ENCODE peak calls at places on chromosomes 6 and 20, in ten cellular contexts. O is breast epithelium, L is lung, T is IMR-90, Q is hepatocyte, H is suprapubic skin, M is ascending aorta, B is upper lobe of right lung, W is prostate gland, A is thoracic aorta. U is an unnamed sample.

GRCh38 chr6:42745083-42745637 is 743 bp downstream of the TBCC start:
- DNase-seq in O (no peak), Q (no peak), B (no peak), H (peak; percentile 70), L (peak; percentile 42), A (no peak), W (no peak), M (no peak), T (peak; percentile 23), U (no peak)

GRCh38 chr6:156832166-156832743 is 55.1 kb downstream of the ARID1B start:
- DNase-seq in W (no peak), L (no peak), T (peak; percentile 72), A (no peak), M (no peak), H (no peak), B (no peak), Q (no peak), O (no peak), U (no peak)

GRCh38 chr6:4575724-4576123 is 200.5 kb upstream of the CDYL start:
- DNase-seq in M (no peak), Q (no peak), W (no peak), T (peak; percentile 24), L (no peak), A (no peak), H (no peak), B (no peak), O (no peak), U (no peak)

GRCh38 chr6:32867022-32867477 is 13.1 kb downstream of the PSMB9 start:
- DNase-seq in A (no peak), L (no peak), Q (no peak), W (no peak), B (no peak), H (no peak), M (no peak), T (no peak), O (no peak), U (no peak)

GRCh38 chr6:27081931-27082330 is 165.6 kb upstream of the PRSS16 start:
- DNase-seq in W (no peak), L (no peak), O (no peak), A (no peak), H (no peak), T (no peak), M (no peak), B (no peak), Q (no peak), U (no peak)

GRCh38 chr20:48750941-48751620 is 76.7 kb downstream of the PREX1 start:
- DNase-seq in W (no peak), L (peak; percentile 58), O (no peak), T (no peak), Q (no peak), B (peak; percentile 80), M (no peak), H (no peak), A (no peak), U (peak; percentile 69)

GRCh38 chr6:25462235-25462897 is 183.2 kb downstream of the CARMIL1 start:
- DNase-seq in W (no peak), Q (no peak), O (no peak), B (no peak), L (no peak), M (no peak), A (no peak), H (no peak), T (no peak), U (no peak)

GRCh38 chr6:80468398-80468797 is 361.9 kb downstream of the BCKDHB start:
- DNase-seq in L (no peak), B (no peak), W (no peak), M (no peak), T (no peak), O (no peak), H (no peak), A (no peak), Q (peak; percentile 31), U (no peak)

GRCh38 chr6:153131037-153131981 is at the start of gene RGS17:
- DNase-seq in W (peak; percentile 38), Q (peak; percentile 84), L (peak; percentile 42), H (peak; percentile 71), A (no peak), T (peak; percentile 73), B (peak; percentile 74), O (no peak), M (no peak), U (no peak)

GRCh38 chr6:153126218-153126617 is 4.9 kb downstream of the RGS17 start:
- DNase-seq in O (no peak), Q (no peak), A (no peak), W (no peak), H (no peak), M (no peak), B (no peak), L (no peak), T (no peak), U (no peak)

GRCh38 chr6:153130515-153131036 is 506 bp downstream of the RGS17 start:
- DNase-seq in B (peak; percentile 49), L (no peak), H (no peak), T (no peak), M (no peak), W (no peak), O (no peak), A (no peak), Q (peak; percentile 28), U (no peak)

GRCh38 chr6:153125032-153125431 is 6.0 kb downstream of the RGS17 start:
- DNase-seq in W (no peak), A (no peak), O (no peak), T (no peak), M (no peak), Q (no peak), H (no peak), B (no peak), L (no peak), U (no peak)

DNA sequence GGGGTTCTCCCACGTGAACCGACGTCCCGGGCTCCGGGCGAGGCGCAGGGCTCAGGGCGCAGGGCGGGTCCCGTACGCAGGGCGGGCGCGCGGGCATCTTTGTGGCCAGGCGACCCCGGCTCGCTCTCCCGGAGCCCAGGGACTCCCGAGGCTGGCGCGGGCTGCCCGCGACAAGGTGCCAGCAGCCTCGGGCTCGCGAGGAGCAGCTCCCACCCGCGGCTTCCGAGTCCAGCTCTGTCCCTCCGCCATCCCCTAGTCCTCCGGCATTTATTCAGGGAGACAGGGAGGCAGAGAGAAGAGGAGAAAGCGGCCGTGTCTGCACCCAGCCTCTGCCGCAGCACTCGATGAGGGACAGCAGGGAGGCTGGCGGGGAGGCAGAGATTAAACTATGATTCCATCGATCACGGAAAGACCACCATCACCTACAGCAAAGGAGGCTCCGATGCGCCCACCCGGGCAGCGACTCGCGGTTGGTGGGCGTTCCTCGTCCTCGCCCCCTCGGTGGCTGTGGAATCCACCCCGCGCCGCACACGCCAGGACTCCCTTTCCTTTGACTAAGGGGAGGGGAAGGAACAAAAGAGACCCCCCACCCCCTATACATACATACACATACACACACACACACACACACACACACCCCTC is 1.1 kb downstream of the RGS17 start:
- DNase-seq in H (no peak), A (no peak), W (no peak), M (no peak), O (no peak), B (no peak), Q (peak; percentile 15), T (peak; percentile 12), L (no peak), U (no peak)
- H3K4me3 ChIP-seq in H (peak overlapping the region; percentile 59), A (peak overlapping the region; percentile 98), W (peak overlapping the region; percentile 55), M (peak overlapping the region; percentile 80), O (peak overlapping the region; percentile 57), B (peak overlapping the region; percentile 56), Q (peak overlapping the region; percentile 98), T (peak overlapping the region; percentile 62), L (no peak overlapping the region), U (peak overlapping the region; percentile 67)

GRCh38 chr6:16681260-16681873 is 79.9 kb downstream of the ATXN1 start:
- DNase-seq in M (no peak), A (no peak), L (no peak), T (peak; percentile 96), Q (peak; percentile 54), H (no peak), B (no peak), O (no peak), W (no peak), U (no peak)

GRCh38 chr6:16684195-16684689 is 77.0 kb downstream of the ATXN1 start:
- DNase-seq in L (peak; percentile 67), H (no peak), B (peak; percentile 71), Q (no peak), O (no peak), A (no peak), W (no peak), T (no peak), M (no peak), U (no peak)

GRCh38 chr6:16687045-16687444 is 74.2 kb downstream of the ATXN1 start:
- DNase-seq in L (no peak), M (no peak), A (no peak), B (no peak), T (no peak), H (no peak), W (no peak), O (no peak), Q (no peak), U (no peak)

GRCh38 chr6:16683524-16684194 is 77.6 kb downstream of the ATXN1 start:
- DNase-seq in H (peak; percentile 82), L (peak; percentile 48), Q (no peak), B (no peak), M (no peak), A (no peak), O (peak; percentile 55), W (peak; percentile 36), T (peak; percentile 56), U (peak; percentile 78)

DNA sequence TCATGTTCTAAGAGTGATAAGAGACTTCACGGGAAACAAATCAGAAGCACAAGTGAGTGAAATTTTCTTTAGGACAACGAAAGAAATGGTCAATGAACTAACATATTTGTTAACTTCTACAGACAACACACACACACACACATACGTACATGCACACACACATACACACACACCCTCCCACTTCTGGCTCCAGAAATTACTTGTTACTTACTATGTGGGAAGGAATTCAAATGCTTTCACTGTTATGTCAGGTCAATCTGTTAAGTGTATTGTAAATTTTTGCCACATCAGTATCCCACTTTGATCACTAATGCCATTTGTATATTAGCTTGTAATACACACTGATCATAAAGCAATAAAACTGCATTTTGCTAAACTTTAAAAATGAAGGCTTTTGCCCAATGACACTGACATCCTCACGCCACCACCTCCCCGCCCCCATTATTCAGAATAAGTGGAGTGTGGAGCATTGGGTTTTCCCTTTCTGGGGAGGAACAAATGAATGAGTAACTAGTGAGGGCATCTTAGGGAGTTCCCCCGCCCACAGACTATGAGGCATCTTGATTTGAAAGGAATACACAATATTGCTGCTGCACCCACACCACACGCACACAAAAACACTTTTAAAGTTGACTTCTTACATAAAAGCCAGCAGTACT is 76.2 kb downstream of the ATXN1 start:
- DNase-seq in M (no peak), Q (no peak), W (no peak), O (no peak), T (peak; percentile 82), H (no peak), A (no peak), L (no peak), B (no peak), U (no peak)
- H3K4me1 ChIP-seq in M (peaks cover 12% of the 10 kb centered on the region), Q (peaks cover 12% of the 10 kb centered on the region), W (no peaks in the 10 kb centered on the region), O (no peaks in the 10 kb centered on the region), T (peaks cover 23% of the 10 kb centered on the region), H (peaks cover 48% of the 10 kb centered on the region), A (peaks cover 50% of the 10 kb centered on the region), L (peaks cover 8% of the 10 kb centered on the region), B (peaks cover 12% of the 10 kb centered on the region), U (no peaks in the 10 kb centered on the region)

GRCh38 chr6:111610548-111611172 is 5.0 kb upstream of the TRAF3IP2 start:
- DNase-seq in T (no peak), H (peak; percentile 31), W (no peak), O (no peak), L (no peak), M (no peak), A (no peak), Q (peak; percentile 54), B (no peak), U (no peak)

GRCh38 chr6:111607279-111607678 is 1.6 kb upstream of the TRAF3IP2 start:
- DNase-seq in Q (no peak), L (no peak), A (no peak), B (no peak), M (no peak), O (no peak), W (no peak), T (no peak), H (peak; percentile 22), U (no peak)

GRCh38 chr6:111612379-111612778 is 6.7 kb upstream of the TRAF3IP2 start:
- DNase-seq in B (no peak), A (no peak), L (no peak), H (peak; percentile 18), Q (no peak), W (no peak), O (no peak), T (no peak), M (no peak), U (no peak)

GRCh38 chr6:111606620-111607115 is 990 bp upstream of the TRAF3IP2 start:
- DNase-seq in T (no peak), W (no peak), H (peak; percentile 64), O (no peak), A (no peak), Q (no peak), B (no peak), M (no peak), L (no peak), U (no peak)

DNA sequence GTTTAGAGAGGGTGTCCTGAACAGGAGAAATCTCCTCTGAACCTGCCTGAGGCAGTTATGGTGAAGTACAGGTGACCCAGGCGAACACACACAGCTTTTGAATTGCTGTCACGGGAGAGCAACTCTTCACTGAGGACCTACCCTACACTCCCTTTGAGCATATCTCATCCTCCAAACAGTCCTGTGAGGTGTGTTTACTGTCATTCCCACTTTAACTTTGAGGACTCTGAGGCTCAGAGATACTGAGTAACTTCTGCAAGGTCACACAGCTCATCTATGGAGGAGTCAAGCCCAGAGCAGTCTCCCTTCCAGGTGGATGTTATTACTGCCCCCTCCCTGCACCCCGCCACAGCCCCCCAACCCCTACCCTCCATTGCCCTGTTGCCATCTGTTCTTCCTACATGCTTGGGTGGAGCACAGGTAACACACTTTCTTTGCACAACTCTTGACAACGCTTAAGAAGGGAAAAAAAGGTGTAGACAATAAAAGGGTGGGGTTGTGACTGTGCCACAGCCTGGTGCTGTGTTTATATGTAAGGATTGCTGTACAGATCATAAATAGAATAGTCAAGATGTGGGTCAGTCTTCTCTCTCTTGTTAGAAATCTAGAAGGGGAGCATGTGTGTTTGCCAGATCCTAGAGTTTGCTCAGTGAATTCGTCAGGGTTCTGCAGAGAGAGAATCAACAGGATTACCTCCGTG is 4.3 kb upstream of the TRAF3IP2 start:
- DNase-seq in T (no peak), M (no peak), O (no peak), H (peak; percentile 49), Q (no peak), A (no peak), B (no peak), W (no peak), L (no peak), U (no peak)
- H3K27me3 ChIP-seq in T (no peaks in the 10 kb centered on the region), M (no peaks in the 10 kb centered on the region), O (no peaks in the 10 kb centered on the region), H (no peaks in the 10 kb centered on the region), Q (no peaks in the 10 kb centered on the region), A (no peaks in the 10 kb centered on the region), B (no peaks in the 10 kb centered on the region), W (no peaks in the 10 kb centered on the region), L (no peaks in the 10 kb centered on the region), U (no peaks in the 10 kb centered on the region)

DNA sequence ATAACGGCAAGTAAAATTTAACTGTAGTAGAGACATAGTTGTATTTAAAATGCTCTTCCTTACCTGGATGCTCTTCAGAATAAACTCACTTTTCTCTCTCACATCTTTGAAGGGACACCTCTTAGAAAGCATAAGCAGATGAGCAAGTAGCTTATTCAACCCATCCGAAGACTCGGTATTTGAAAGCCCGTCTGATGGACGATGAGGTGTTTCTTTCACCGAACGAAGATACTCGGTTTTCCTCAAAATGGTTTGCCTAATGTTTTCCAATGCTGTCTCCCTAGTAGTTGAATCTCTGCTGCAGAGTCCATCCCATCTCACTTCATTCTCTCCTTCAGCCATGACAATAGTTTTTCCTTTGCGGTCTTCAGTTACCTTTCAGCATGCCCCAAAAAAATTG is 914 bp downstream of the SESN1 start:
- DNase-seq in T (peak; percentile 14), A (no peak), W (no peak), O (no peak), H (no peak), Q (no peak), L (no peak), B (no peak), M (no peak), U (no peak)
- H3K4me3 ChIP-seq in T (peak overlapping the region; percentile 76), A (peak overlapping the region; percentile 90), W (peak overlapping the region; percentile 72), O (peak overlapping the region; percentile 78), H (peak overlapping the region; percentile 69), Q (peak overlapping the region; percentile 67), L (peak overlapping the region; percentile 48), B (peak overlapping the region; percentile 77), M (peak overlapping the region; percentile 69), U (peak overlapping the region; percentile 68)